ENCODE peak calls at places on chromosomes 4 and X, in six cellular contexts. X is SK-N-SH, L is H1, F is HepG2, D is K562, I is HCT116. J is an unnamed sample.

GRCh38 chrX:109776986-109777385 is 43.9 kb upstream of the ACSL4 start:
- DNase-seq in I (no peak), L (no peak), F (no peak), X (no peak), D (no peak), J (no peak)

GRCh38 chr4:147731611-147732515 is at the start of gene ARHGAP10:
- DNase-seq in D (peak), I (no peak), L (peak), F (no peak), X (peak), J (peak)

GRCh38 chr4:3789587-3789986 is 23.4 kb downstream of the ADRA2C start:
- DNase-seq in D (no peak), X (no peak), F (no peak), I (no peak), L (no peak), J (no peak)

GRCh38 chr4:130922955-130923354 is 1827.0 kb downstream of the C4orf33 start:
- DNase-seq in X (no peak), F (no peak), D (no peak), I (no peak), L (no peak), J (no peak)

GRCh38 chr4:101252721-101253120 is 94.6 kb downstream of the PPP3CA start:
- DNase-seq in F (no peak), L (no peak), X (no peak), I (no peak), D (no peak), J (no peak)

GRCh38 chrX:48818866-48819265 is 7.4 kb upstream of the ERAS start:
- DNase-seq in I (no peak), F (no peak), X (no peak), D (no peak), L (no peak), J (no peak)

GRCh38 chr4:121253961-121254360 is 89.8 kb upstream of the TNIP3 start:
- DNase-seq in F (no peak), X (no peak), I (no peak), L (no peak), D (no peak), J (no peak)

GRCh38 chr4:181957088-181957487 is 286.1 kb upstream of the TENM3 start:
- DNase-seq in X (no peak), I (no peak), F (no peak), L (no peak), D (no peak), J (peak)

GRCh38 chr4:4791299-4791798 is 68.1 kb upstream of the MSX1 start:
- DNase-seq in D (no peak), L (peak), I (no peak), F (no peak), X (peak), J (no peak)

DNA sequence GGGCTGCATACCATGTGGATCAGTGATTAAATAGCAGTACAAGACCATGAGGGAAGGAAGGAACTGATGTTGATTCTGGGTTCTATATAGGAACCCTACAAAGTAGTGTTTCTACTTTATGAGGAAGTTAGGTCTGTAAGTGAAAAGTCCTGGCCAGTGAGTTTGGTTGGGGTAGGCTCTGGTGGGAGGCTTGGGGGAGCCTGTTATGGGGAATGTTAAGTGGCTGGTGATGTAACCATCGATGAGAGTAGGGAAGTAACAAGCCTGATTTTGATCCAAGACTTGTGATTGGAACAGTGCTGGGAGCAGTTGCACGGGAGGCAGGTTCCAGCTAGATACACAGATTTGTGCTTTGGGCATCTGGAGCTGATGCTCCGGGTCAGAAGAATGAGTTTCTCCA is 20.6 kb downstream of the SMS start:
- DNase-seq in D (no peak), L (no peak), X (no peak), F (no peak), I (no peak), J (no peak)
- TF ChIP-seq JUND in D (no peak), L (no peak), X (no peak), F (no peak), I (no peak), J (no peak)

DNA sequence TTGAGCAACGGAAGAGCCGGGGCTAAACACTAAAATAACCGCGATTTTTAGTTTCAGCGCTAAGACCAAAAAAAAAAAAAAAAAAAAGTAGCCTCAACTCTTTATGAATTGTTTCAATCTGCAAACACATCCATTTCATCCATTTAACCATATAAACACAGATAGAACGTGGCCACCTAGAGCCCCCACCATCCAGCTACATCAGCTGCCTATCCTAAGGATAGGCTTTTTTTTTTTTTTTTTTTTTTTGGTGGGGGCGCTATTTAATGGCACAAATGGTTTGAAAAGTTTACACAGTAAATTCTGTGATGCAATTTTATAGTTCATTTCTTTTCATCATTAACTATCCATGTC is 492 bp upstream of the HDAC8 start:
- DNase-seq in I (no peak), L (no peak), X (no peak), D (peak), F (no peak), J (no peak)
- TF ChIP-seq JUND in I (no peak), L (no peak), X (no peak), D (no peak), F (no peak), J (no peak)

DNA sequence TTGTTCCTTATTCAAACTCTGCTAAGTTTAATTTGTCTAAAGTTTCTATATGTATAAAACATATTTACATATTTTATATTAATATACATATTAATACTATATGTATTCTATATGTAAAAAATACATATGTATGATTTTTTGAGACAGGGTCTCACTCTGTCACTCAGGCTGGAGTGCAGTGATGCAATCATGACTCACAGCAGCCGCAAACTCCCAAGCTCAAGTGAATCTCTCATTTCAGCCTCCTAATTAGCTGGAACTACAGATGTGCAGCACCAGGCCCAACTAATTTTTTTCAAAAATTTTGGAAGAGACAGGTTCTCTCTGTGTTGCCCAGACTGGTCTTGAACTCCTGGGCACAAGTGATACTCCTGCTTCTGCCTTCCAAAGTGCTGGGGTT is 684.9 kb downstream of the TRAM1L1 start:
- DNase-seq in D (no peak), I (peak), X (no peak), F (no peak), L (no peak), J (no peak)
- TF ChIP-seq JUND in D (peak), I (peak), X (no peak), F (no peak), L (no peak), J (no peak)

DNA sequence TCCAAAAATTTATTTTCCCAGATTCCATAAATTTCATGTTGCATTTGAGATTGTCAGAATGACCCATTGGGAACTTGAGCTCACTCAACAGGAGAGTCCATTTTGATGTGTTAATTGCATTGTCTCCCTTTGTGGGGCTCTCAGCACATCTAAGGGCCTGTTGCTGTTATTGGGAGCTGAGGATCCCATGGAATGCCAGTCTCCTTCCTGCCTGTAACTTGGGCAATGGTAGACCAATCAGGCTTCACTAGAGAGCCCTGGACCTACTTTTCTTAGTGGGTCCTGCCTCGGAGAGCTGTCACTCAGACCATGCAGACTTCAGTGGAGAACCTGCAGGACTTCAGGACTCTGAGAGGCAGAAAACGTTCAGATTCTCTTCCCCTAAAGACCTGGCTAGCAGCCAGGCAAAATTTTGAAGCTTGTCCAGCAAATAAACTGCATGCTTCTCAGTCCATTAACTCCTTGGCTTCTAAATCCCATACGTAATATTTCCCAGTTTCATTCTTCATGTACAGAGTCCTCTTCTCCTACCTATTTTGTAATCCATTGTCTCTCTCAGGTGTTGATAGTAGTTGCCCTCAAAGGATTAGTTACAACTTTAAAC is 25.1 kb downstream of the OCRL start:
- DNase-seq in F (no peak), X (no peak), I (no peak), L (no peak), D (no peak), J (peak)
- TF ChIP-seq JUND in F (no peak), X (no peak), I (no peak), L (no peak), D (no peak), J (no peak)

GRCh38 chr4:186079698-186080097 is 10.7 kb downstream of the TLR3 start:
- DNase-seq in L (peak), D (no peak), F (no peak), X (no peak), I (no peak), J (no peak)
- TF ChIP-seq JUND in L (no peak), D (no peak), F (no peak), X (no peak), I (no peak), J (no peak)